ENCODE peak calls at places on chromosomes 7 and 10, in six cellular contexts. K is mammary epithelial cell, R is AG10803, B is heart left ventricle, H is iris pigment epithelial cell, P is cortex of kidney. N is an unnamed sample.

GRCh38 chr7:19560111-19560883 is 148.5 kb downstream of the POLR1F start:
- DNase-seq in R (peak; percentile 47), K (peak; percentile 84), B (no peak), P (no peak), H (peak; percentile 97), N (peak; percentile 98)

GRCh38 chr10:21427804-21428481 is 97.5 kb downstream of the SKIDA1 start:
- DNase-seq in K (peak; percentile 65), B (no peak), H (peak; percentile 31), R (peak; percentile 8), P (no peak), N (peak; percentile 65)

GRCh38 chr10:116733566-116733965 is 8.8 kb downstream of the HSPA12A start:
- DNase-seq in B (no peak), R (peak; percentile 71), K (no peak), P (no peak), H (peak; percentile 7), N (peak; percentile 77)

GRCh38 chr10:107740962-107741690 is 576.6 kb upstream of the SORCS1 start:
- DNase-seq in P (no peak), B (no peak), K (peak; percentile 20), H (peak; percentile 1), R (peak; percentile 33), N (peak; percentile 53)

GRCh38 chr7:43698461-43699255 is 30.7 kb downstream of the COA1 start:
- DNase-seq in P (no peak), H (peak; percentile 57), B (no peak), K (no peak), R (no peak), N (peak; percentile 51)

GRCh38 chr10:122841569-122841968 is 4.1 kb downstream of the CUZD1 start:
- DNase-seq in H (no peak), B (no peak), P (no peak), K (no peak), R (no peak), N (no peak)

GRCh38 chr7:42315096-42315495 is 78.1 kb upstream of the GLI3 start:
- DNase-seq in K (no peak), B (no peak), P (no peak), H (peak; percentile 59), R (peak; percentile 25), N (peak; percentile 13)

GRCh38 chr10:4670737-4671136 is 155.3 kb upstream of the AKR1E2 start:
- DNase-seq in R (peak; percentile 90), H (peak; percentile 68), K (peak; percentile 86), B (no peak), P (no peak), N (peak; percentile 58)